ENCODE peak calls at places on chromosomes 5 and 9, in nine cellular contexts. F is NB4, T is astrocyte, B is IMR-90, N is tibial artery, P is esophagus muscularis mucosa, Z is fibroblast of pulmonary artery, D is fibroblast of mammary gland, V is AG04450. W is an unnamed sample.

GRCh38 chr9:13141629-13142028 is 137.9 kb downstream of the MPDZ start:
- DNase-seq in F (no peak), T (peak), B (peak), N (no peak), P (no peak), Z (no peak), D (no peak), V (no peak), W (peak)

GRCh38 chr5:124963236-124963929 is 216.9 kb upstream of the ZNF608 start:
- DNase-seq in F (peak), T (peak), B (peak), N (no peak), P (no peak), Z (peak), D (peak), V (peak), W (peak)

GRCh38 chr9:3516667-3517330 is 9.0 kb downstream of the RFX3 start:
- DNase-seq in F (no peak), T (no peak), B (no peak), N (no peak), P (no peak), Z (no peak), D (no peak), V (no peak), W (no peak)

GRCh38 chr5:179212870-179213269 is 132.4 kb downstream of the ADAMTS2 start:
- DNase-seq in F (peak), T (no peak), B (no peak), N (no peak), P (no peak), Z (peak), D (no peak), V (no peak), W (peak)

GRCh38 chr9:137607141-137607857 is 1.8 kb downstream of the ARRDC1 start:
- DNase-seq in F (peak), T (no peak), B (peak), N (no peak), P (no peak), Z (no peak), D (no peak), V (no peak), W (peak)

GRCh38 chr5:77262685-77263084 is 52.2 kb downstream of the PDE8B start:
- DNase-seq in F (no peak), T (no peak), B (no peak), N (no peak), P (no peak), Z (no peak), D (no peak), V (no peak), W (no peak)

GRCh38 chr9:21761309-21761901 is 41.0 kb upstream of the MTAP start:
- DNase-seq in F (no peak), T (peak), B (no peak), N (no peak), P (no peak), Z (no peak), D (peak), V (no peak), W (no peak)

GRCh38 chr5:132369471-132370240 is at the start of gene SLC22A5:
- DNase-seq in F (peak), T (peak), B (peak), N (peak), P (no peak), Z (peak), D (no peak), V (no peak), W (no peak)

GRCh38 chr9:83167126-83167525 is 104.2 kb upstream of the RASEF start:
- DNase-seq in F (no peak), T (peak), B (no peak), N (no peak), P (no peak), Z (no peak), D (no peak), V (no peak), W (no peak)

GRCh38 chr9:83299556-83299955 is 236.6 kb upstream of the RASEF start:
- DNase-seq in F (no peak), T (peak), B (no peak), N (no peak), P (no peak), Z (peak), D (peak), V (no peak), W (peak)

GRCh38 chr5:82820188-82820587 is 257.0 kb downstream of the TMEM167A start:
- DNase-seq in F (no peak), T (no peak), B (no peak), N (no peak), P (no peak), Z (no peak), D (no peak), V (no peak), W (peak)

GRCh38 chr9:79567671-79568098 is 4.1 kb upstream of the TLE4 start:
- DNase-seq in F (no peak), T (no peak), B (no peak), N (no peak), P (peak), Z (no peak), D (no peak), V (no peak), W (no peak)

GRCh38 chr5:154486427-154486866 is 8.4 kb upstream of the HAND1 start:
- DNase-seq in F (no peak), T (no peak), B (no peak), N (peak), P (no peak), Z (no peak), D (no peak), V (no peak), W (no peak)

GRCh38 chr5:170216262-170216864 is 16.4 kb upstream of the C5orf58 start:
- DNase-seq in F (peak), T (peak), B (peak), N (no peak), P (no peak), Z (peak), D (peak), V (no peak), W (peak)

GRCh38 chr9:108850293-108850897 is 5.4 kb downstream of the ACTL7B start:
- DNase-seq in F (peak), T (peak), B (peak), N (no peak), P (no peak), Z (peak), D (peak), V (no peak), W (peak)

GRCh38 chr5:125699860-125700259 is 723.3 kb upstream of the GRAMD2B start:
- DNase-seq in F (no peak), T (no peak), B (no peak), N (no peak), P (no peak), Z (no peak), D (no peak), V (no peak), W (no peak)

GRCh38 chr9:118170032-118170955 is 466.1 kb downstream of the TLR4 start:
- DNase-seq in F (peak), T (peak), B (no peak), N (no peak), P (no peak), Z (peak), D (peak), V (no peak), W (peak)

GRCh38 chr5:105639511-105639910 is 2031.2 kb downstream of the EFNA5 start:
- DNase-seq in F (no peak), T (no peak), B (no peak), N (peak), P (no peak), Z (no peak), D (no peak), V (no peak), W (no peak)

GRCh38 chr5:124524552-124525232 is 221.7 kb downstream of the ZNF608 start:
- DNase-seq in F (peak), T (no peak), B (no peak), N (no peak), P (no peak), Z (no peak), D (no peak), V (no peak), W (no peak)

GRCh38 chr5:78331523-78332080 is 28.8 kb upstream of the SCAMP1 start:
- DNase-seq in F (no peak), T (no peak), B (no peak), N (no peak), P (no peak), Z (no peak), D (no peak), V (no peak), W (no peak)

GRCh38 chr5:32711693-32712462 is 757 bp downstream of the NPR3 start:
- DNase-seq in F (no peak), T (peak), B (peak), N (peak), P (no peak), Z (no peak), D (peak), V (no peak), W (peak)

GRCh38 chr5:134550271-134551214 is 25.1 kb downstream of the JADE2 start:
- DNase-seq in F (no peak), T (peak), B (peak), N (no peak), P (no peak), Z (no peak), D (no peak), V (no peak), W (peak)

GRCh38 chr9:87263291-87263690 is 234.4 kb upstream of the DAPK1 start:
- DNase-seq in F (no peak), T (no peak), B (no peak), N (no peak), P (no peak), Z (no peak), D (no peak), V (no peak), W (no peak)

GRCh38 chr5:497090-497489 is 27.2 kb downstream of the SLC9A3 start:
- DNase-seq in F (no peak), T (no peak), B (no peak), N (no peak), P (no peak), Z (no peak), D (no peak), V (no peak), W (no peak)

GRCh38 chr5:38258319-38259061 is at the start of gene EGFLAM:
- DNase-seq in F (peak), T (no peak), B (no peak), N (no peak), P (no peak), Z (no peak), D (no peak), V (no peak), W (peak)

GRCh38 chr5:72561407-72561972 is 54.3 kb upstream of the ZNF366 start:
- DNase-seq in F (no peak), T (no peak), B (no peak), N (no peak), P (no peak), Z (no peak), D (no peak), V (no peak), W (no peak)

GRCh38 chr9:109001275-109001676 is 12.0 kb downstream of the CTNNAL1 start:
- DNase-seq in F (no peak), T (peak), B (peak), N (no peak), P (no peak), Z (peak), D (peak), V (no peak), W (peak)

GRCh38 chr9:134185536-134186011 is 21.2 kb upstream of the RNU6ATAC start:
- DNase-seq in F (peak), T (no peak), B (no peak), N (peak), P (no peak), Z (no peak), D (peak), V (no peak), W (no peak)

GRCh38 chr5:174312641-174313040 is 267.1 kb downstream of the NSG2 start:
- DNase-seq in F (no peak), T (no peak), B (no peak), N (no peak), P (no peak), Z (no peak), D (no peak), V (no peak), W (no peak)

GRCh38 chr9:4739587-4740372 is 1.2 kb downstream of the AK3 start:
- DNase-seq in F (peak), T (no peak), B (no peak), N (no peak), P (no peak), Z (peak), D (peak), V (no peak), W (no peak)
- TF ChIP-seq CTCF in F (peak), T (no peak), B (no peak), N (no peak), P (no peak), Z (no peak), D (no peak), V (no peak), W (no peak)

GRCh38 chr9:126618590-126619335 is 5.0 kb downstream of the LMX1B start:
- DNase-seq in F (no peak), T (no peak), B (no peak), N (no peak), P (no peak), Z (no peak), D (no peak), V (no peak), W (no peak)

GRCh38 chr9:126618200-126618589 is 4.5 kb downstream of the LMX1B start:
- DNase-seq in F (no peak), T (no peak), B (no peak), N (no peak), P (no peak), Z (no peak), D (no peak), V (no peak), W (no peak)

GRCh38 chr9:126617003-126617739 is 3.4 kb downstream of the LMX1B start:
- DNase-seq in F (no peak), T (no peak), B (no peak), N (no peak), P (no peak), Z (no peak), D (no peak), V (no peak), W (no peak)

GRCh38 chr9:126616521-126616976 is 2.8 kb downstream of the LMX1B start:
- DNase-seq in F (no peak), T (no peak), B (no peak), N (no peak), P (no peak), Z (no peak), D (no peak), V (no peak), W (no peak)

DNA sequence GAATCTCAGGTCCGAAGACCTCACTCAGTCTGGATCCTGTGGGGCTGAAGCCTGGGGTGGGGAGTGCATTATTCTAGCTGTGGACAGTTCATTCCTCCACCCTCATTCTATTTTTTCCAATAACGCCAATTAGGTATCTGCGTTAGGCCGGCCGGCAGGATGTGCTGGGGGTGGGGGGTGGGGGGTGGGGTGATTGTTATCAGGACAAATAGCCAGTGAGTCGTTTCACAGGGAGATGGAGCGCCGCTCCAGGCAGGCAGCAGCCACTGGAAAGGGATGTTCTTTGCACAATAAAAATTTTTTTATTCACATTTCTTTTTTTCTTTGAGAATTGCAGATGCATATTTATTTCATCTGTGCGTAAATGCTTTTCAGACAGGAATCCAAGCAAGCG is 4.0 kb downstream of the LMX1B start:
- DNase-seq in F (no peak), T (no peak), B (no peak), N (no peak), P (no peak), Z (no peak), D (no peak), V (no peak), W (no peak)
- H3K4me3 ChIP-seq in F (no peak), T (no peak), B (no peak), N (no peak), P (no peak), Z (no peak), D (no peak), V (no peak), W (no peak)

DNA sequence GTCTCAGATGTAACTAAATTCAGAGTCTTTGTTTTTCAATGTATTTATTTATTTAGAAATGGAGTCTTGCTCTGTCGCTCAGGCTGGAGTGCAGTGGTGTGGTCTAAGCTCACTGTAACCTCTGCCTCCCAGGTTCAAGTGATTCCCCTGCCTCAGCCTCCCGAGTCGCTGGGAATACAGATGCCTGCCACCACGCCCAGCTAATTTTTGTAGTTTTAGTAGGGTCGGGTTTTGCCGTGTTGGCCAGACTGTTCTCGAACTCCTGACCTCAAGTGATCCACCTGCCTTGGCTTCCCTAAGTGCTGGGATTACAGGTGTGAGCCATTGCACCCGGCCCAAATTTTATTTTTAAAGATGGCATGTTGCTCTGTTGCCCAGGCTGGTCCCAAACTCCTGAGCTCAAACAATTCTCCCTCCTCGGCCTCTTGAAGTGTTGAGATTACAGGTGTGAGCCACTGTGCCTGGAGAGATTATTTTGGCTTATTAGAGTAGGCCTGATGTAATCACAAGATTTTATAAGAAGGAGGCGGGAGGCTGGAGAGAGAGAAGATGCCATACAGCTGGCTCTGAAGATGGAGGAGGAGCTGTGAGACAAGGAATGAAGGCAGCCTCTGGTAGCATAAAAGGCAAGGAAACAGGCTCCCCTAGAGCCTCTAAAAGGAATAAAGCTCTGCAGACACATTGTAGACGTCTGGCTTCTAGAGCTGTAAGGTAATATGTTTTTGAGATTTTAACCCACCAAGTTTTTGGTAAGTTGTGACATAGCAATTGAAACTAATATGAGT is 12.9 kb upstream of the KLF9 start:
- DNase-seq in F (no peak), T (no peak), B (peak), N (no peak), P (no peak), Z (peak), D (no peak), V (no peak), W (peak)
- TF ChIP-seq CTCF in F (no peak), T (no peak), B (peak), N (no peak), P (peak), Z (peak), D (no peak), V (peak), W (no peak)

DNA sequence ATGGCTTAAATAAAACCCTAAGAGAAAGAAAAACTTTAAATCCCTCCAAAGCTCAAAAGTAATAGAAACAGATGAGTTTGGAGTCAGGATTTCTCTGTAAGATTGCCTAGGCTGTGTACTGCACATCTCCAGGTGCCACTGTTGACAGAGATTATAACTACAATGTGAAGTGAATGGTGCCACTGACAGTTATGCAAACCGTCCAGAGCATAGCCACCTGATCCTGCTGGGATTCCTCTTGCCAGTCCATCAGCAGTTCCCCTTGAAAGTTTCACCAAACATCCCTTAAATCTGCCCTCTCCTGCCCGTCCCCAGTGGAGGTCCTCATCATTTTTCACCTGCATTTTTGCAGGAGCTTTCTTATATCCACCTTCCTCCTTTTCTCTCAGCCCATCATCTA is 42.5 kb downstream of the FXN start:
- DNase-seq in F (no peak), T (no peak), B (no peak), N (no peak), P (no peak), Z (no peak), D (no peak), V (no peak), W (no peak)
- H3K4me3 ChIP-seq in F (no peak), T (no peak), B (no peak), N (no peak), P (no peak), Z (no peak), D (no peak), V (no peak), W (no peak)

DNA sequence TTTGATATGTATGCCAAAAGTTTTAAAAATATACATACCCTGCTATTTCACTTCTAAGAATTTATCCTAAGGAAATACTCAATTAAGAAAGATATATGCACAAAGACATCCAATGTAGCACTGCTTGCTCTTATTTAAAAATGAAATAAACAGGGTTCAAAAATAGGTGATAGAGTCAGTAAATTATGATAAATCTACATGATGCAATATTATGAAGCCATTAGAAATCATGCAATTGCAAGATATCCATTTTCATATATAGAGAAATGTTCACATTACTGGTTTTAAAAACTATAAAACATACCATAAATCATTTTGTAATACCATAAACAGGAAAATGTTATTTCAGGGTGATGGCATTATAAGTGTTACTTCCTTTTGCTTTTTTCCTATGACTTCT is 8.6 kb upstream of the SLC12A2 start:
- DNase-seq in F (no peak), T (no peak), B (no peak), N (no peak), P (no peak), Z (no peak), D (no peak), V (no peak), W (no peak)
- TF ChIP-seq CTCF in F (no peak), T (no peak), B (no peak), N (no peak), P (no peak), Z (no peak), D (no peak), V (no peak), W (no peak)

DNA sequence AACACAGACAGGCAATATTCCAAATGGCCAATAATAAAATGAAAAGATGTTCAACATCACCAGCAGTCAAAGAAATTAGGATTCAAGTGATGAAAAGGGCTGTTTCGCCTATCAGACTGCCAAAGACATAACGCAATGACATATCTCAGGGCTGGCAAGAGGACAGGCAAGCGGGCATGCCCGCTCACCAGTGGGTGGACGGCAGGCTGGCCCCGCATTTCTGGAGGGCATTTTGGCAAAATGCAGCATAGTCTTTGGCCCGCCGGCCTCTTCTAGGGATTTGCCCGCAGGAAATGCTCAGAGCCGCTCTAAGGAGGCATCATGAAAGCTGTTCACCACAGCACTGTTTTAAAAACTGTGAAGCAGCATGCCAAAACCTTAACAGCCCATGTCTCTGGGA is 1.4 kb upstream of the PPP1R26 start:
- DNase-seq in F (no peak), T (no peak), B (no peak), N (no peak), P (no peak), Z (no peak), D (no peak), V (no peak), W (no peak)
- H3K4me3 ChIP-seq in F (no peak), T (no peak), B (no peak), N (no peak), P (no peak), Z (no peak), D (no peak), V (no peak), W (no peak)

GRCh38 chr9:24614070-24614469 is 68.4 kb upstream of the IZUMO3 start:
- DNase-seq in F (no peak), T (no peak), B (no peak), N (no peak), P (no peak), Z (peak), D (no peak), V (no peak), W (no peak)

DNA sequence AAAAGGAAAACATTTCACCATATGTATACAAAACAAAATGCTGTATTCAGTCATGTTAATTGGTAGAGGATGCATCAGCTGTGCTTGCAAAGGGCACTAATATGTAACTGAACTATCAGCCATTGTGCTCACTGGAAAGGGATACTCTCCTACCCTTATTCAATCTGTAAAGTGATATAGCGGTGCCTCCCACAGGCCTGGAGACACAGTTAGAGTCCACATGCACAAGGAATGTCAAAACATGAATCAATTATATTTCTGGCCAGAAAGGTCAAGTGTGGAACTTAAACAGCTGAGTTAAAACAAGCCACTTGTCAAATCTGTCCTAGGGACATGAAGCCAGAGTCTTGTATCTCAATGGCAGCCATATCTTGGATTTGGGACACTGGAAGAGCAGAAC is 71.2 kb upstream of the IZUMO3 start:
- DNase-seq in F (no peak), T (no peak), B (no peak), N (no peak), P (no peak), Z (no peak), D (no peak), V (no peak), W (no peak)
- TF ChIP-seq CTCF in F (no peak), T (no peak), B (no peak), N (no peak), P (no peak), Z (no peak), D (no peak), V (no peak), W (no peak)

W was measured in foreskin fibroblast.